ENCODE peak calls at places on chromosomes 5 and 9, in five cellular contexts. One of them, this sample, is unnamed.

GRCh38 chr5:18744990-18745590 is 1110.8 kb downstream of the TAF11L14 start:
- DNase-seq in anterior cingulate cortex: no peak
- DNase-seq in choroid plexus epithelial cell: no peak
- DNase-seq in stimulated activated CD4-positive, alpha-beta T cell treated with anti-CD3 and anti-CD28 coated beads, Interleukin-4, amount 100 ng/mL, for 1 hour: no peak
- DNase-seq in stimulated activated CD8-positive, alpha-beta memory T cell treated with anti-CD3 and anti-CD28 coated beads, Interleukin-4, amount 100 ng/mL, for 24 hours: no peak
- DNase-seq in this sample: no peak

GRCh38 chr5:139649082-139649991 is 1.2 kb downstream of the CXXC5 start:
- DNase-seq in anterior cingulate cortex: peak
- DNase-seq in stimulated activated CD8-positive, alpha-beta memory T cell treated with anti-CD3 and anti-CD28 coated beads, Interleukin-4, amount 100 ng/mL, for 24 hours: no peak
- DNase-seq in choroid plexus epithelial cell: no peak
- DNase-seq in stimulated activated CD4-positive, alpha-beta T cell treated with anti-CD3 and anti-CD28 coated beads, Interleukin-4, amount 100 ng/mL, for 1 hour: no peak
- DNase-seq in this sample: peak

GRCh38 chr5:111680737-111681413 is 76.1 kb downstream of the NREP start:
- DNase-seq in stimulated activated CD8-positive, alpha-beta memory T cell treated with anti-CD3 and anti-CD28 coated beads, Interleukin-4, amount 100 ng/mL, for 24 hours: no peak
- DNase-seq in choroid plexus epithelial cell: peak
- DNase-seq in stimulated activated CD4-positive, alpha-beta T cell treated with anti-CD3 and anti-CD28 coated beads, Interleukin-4, amount 100 ng/mL, for 1 hour: no peak
- DNase-seq in anterior cingulate cortex: no peak
- DNase-seq in this sample: no peak

GRCh38 chr5:97498657-97499056 is 315.6 kb upstream of the RIOK2 start:
- DNase-seq in anterior cingulate cortex: no peak
- DNase-seq in stimulated activated CD4-positive, alpha-beta T cell treated with anti-CD3 and anti-CD28 coated beads, Interleukin-4, amount 100 ng/mL, for 1 hour: no peak
- DNase-seq in choroid plexus epithelial cell: no peak
- DNase-seq in stimulated activated CD8-positive, alpha-beta memory T cell treated with anti-CD3 and anti-CD28 coated beads, Interleukin-4, amount 100 ng/mL, for 24 hours: no peak
- DNase-seq in this sample: no peak

GRCh38 chr5:174364676-174365075 is 319.2 kb downstream of the NSG2 start:
- DNase-seq in stimulated activated CD8-positive, alpha-beta memory T cell treated with anti-CD3 and anti-CD28 coated beads, Interleukin-4, amount 100 ng/mL, for 24 hours: no peak
- DNase-seq in anterior cingulate cortex: no peak
- DNase-seq in choroid plexus epithelial cell: no peak
- DNase-seq in stimulated activated CD4-positive, alpha-beta T cell treated with anti-CD3 and anti-CD28 coated beads, Interleukin-4, amount 100 ng/mL, for 1 hour: no peak
- DNase-seq in this sample: no peak

GRCh38 chr9:20838218-20838617 is 154.2 kb downstream of the FOCAD start:
- DNase-seq in anterior cingulate cortex: no peak
- DNase-seq in stimulated activated CD8-positive, alpha-beta memory T cell treated with anti-CD3 and anti-CD28 coated beads, Interleukin-4, amount 100 ng/mL, for 24 hours: no peak
- DNase-seq in stimulated activated CD4-positive, alpha-beta T cell treated with anti-CD3 and anti-CD28 coated beads, Interleukin-4, amount 100 ng/mL, for 1 hour: no peak
- DNase-seq in choroid plexus epithelial cell: peak
- DNase-seq in this sample: no peak

GRCh38 chr9:13932472-13933267 is 381.3 kb downstream of the NFIB start:
- DNase-seq in anterior cingulate cortex: no peak
- DNase-seq in stimulated activated CD4-positive, alpha-beta T cell treated with anti-CD3 and anti-CD28 coated beads, Interleukin-4, amount 100 ng/mL, for 1 hour: no peak
- DNase-seq in choroid plexus epithelial cell: no peak
- DNase-seq in stimulated activated CD8-positive, alpha-beta memory T cell treated with anti-CD3 and anti-CD28 coated beads, Interleukin-4, amount 100 ng/mL, for 24 hours: no peak
- DNase-seq in this sample: no peak

GRCh38 chr5:141641634-141642278 is 5.0 kb downstream of the RELL2 start:
- DNase-seq in choroid plexus epithelial cell: peak
- DNase-seq in anterior cingulate cortex: no peak
- DNase-seq in stimulated activated CD8-positive, alpha-beta memory T cell treated with anti-CD3 and anti-CD28 coated beads, Interleukin-4, amount 100 ng/mL, for 24 hours: no peak
- DNase-seq in stimulated activated CD4-positive, alpha-beta T cell treated with anti-CD3 and anti-CD28 coated beads, Interleukin-4, amount 100 ng/mL, for 1 hour: no peak
- DNase-seq in this sample: no peak

GRCh38 chr9:21752003-21752402 is 50.4 kb upstream of the MTAP start:
- DNase-seq in choroid plexus epithelial cell: no peak
- DNase-seq in stimulated activated CD4-positive, alpha-beta T cell treated with anti-CD3 and anti-CD28 coated beads, Interleukin-4, amount 100 ng/mL, for 1 hour: no peak
- DNase-seq in stimulated activated CD8-positive, alpha-beta memory T cell treated with anti-CD3 and anti-CD28 coated beads, Interleukin-4, amount 100 ng/mL, for 24 hours: no peak
- DNase-seq in anterior cingulate cortex: no peak
- DNase-seq in this sample: no peak

GRCh38 chr5:162858770-162859169 is 578.6 kb upstream of the CCNG1 start:
- DNase-seq in stimulated activated CD8-positive, alpha-beta memory T cell treated with anti-CD3 and anti-CD28 coated beads, Interleukin-4, amount 100 ng/mL, for 24 hours: no peak
- DNase-seq in stimulated activated CD4-positive, alpha-beta T cell treated with anti-CD3 and anti-CD28 coated beads, Interleukin-4, amount 100 ng/mL, for 1 hour: no peak
- DNase-seq in anterior cingulate cortex: no peak
- DNase-seq in choroid plexus epithelial cell: no peak
- DNase-seq in this sample: no peak

GRCh38 chr5:56669534-56670483 is 145.5 kb upstream of the MAP3K1 start:
- DNase-seq in choroid plexus epithelial cell: peak
- DNase-seq in anterior cingulate cortex: peak
- DNase-seq in stimulated activated CD4-positive, alpha-beta T cell treated with anti-CD3 and anti-CD28 coated beads, Interleukin-4, amount 100 ng/mL, for 1 hour: peak
- DNase-seq in stimulated activated CD8-positive, alpha-beta memory T cell treated with anti-CD3 and anti-CD28 coated beads, Interleukin-4, amount 100 ng/mL, for 24 hours: peak
- DNase-seq in this sample: peak

GRCh38 chr5:82975812-82976211 is 101.4 kb downstream of the TMEM167A start:
- DNase-seq in anterior cingulate cortex: no peak
- DNase-seq in choroid plexus epithelial cell: no peak
- DNase-seq in stimulated activated CD4-positive, alpha-beta T cell treated with anti-CD3 and anti-CD28 coated beads, Interleukin-4, amount 100 ng/mL, for 1 hour: no peak
- DNase-seq in stimulated activated CD8-positive, alpha-beta memory T cell treated with anti-CD3 and anti-CD28 coated beads, Interleukin-4, amount 100 ng/mL, for 24 hours: no peak
- DNase-seq in this sample: no peak

GRCh38 chr5:175746851-175747250 is 89.0 kb downstream of the HRH2 start:
- DNase-seq in stimulated activated CD4-positive, alpha-beta T cell treated with anti-CD3 and anti-CD28 coated beads, Interleukin-4, amount 100 ng/mL, for 1 hour: no peak
- DNase-seq in anterior cingulate cortex: no peak
- DNase-seq in stimulated activated CD8-positive, alpha-beta memory T cell treated with anti-CD3 and anti-CD28 coated beads, Interleukin-4, amount 100 ng/mL, for 24 hours: no peak
- DNase-seq in choroid plexus epithelial cell: peak
- DNase-seq in this sample: no peak

GRCh38 chr5:162274684-162275083 is 207.1 kb downstream of the GABRG2 start:
- DNase-seq in choroid plexus epithelial cell: no peak
- DNase-seq in stimulated activated CD4-positive, alpha-beta T cell treated with anti-CD3 and anti-CD28 coated beads, Interleukin-4, amount 100 ng/mL, for 1 hour: no peak
- DNase-seq in anterior cingulate cortex: peak
- DNase-seq in stimulated activated CD8-positive, alpha-beta memory T cell treated with anti-CD3 and anti-CD28 coated beads, Interleukin-4, amount 100 ng/mL, for 24 hours: no peak
- DNase-seq in this sample: no peak

GRCh38 chr9:113844466-113844865 is 31.6 kb upstream of the ZNF618 start:
- DNase-seq in stimulated activated CD8-positive, alpha-beta memory T cell treated with anti-CD3 and anti-CD28 coated beads, Interleukin-4, amount 100 ng/mL, for 24 hours: no peak
- DNase-seq in stimulated activated CD4-positive, alpha-beta T cell treated with anti-CD3 and anti-CD28 coated beads, Interleukin-4, amount 100 ng/mL, for 1 hour: no peak
- DNase-seq in choroid plexus epithelial cell: no peak
- DNase-seq in anterior cingulate cortex: no peak
- DNase-seq in this sample: no peak

GRCh38 chr5:57683036-57683600 is 200.5 kb upstream of the ACTBL2 start:
- DNase-seq in stimulated activated CD4-positive, alpha-beta T cell treated with anti-CD3 and anti-CD28 coated beads, Interleukin-4, amount 100 ng/mL, for 1 hour: no peak
- DNase-seq in stimulated activated CD8-positive, alpha-beta memory T cell treated with anti-CD3 and anti-CD28 coated beads, Interleukin-4, amount 100 ng/mL, for 24 hours: no peak
- DNase-seq in anterior cingulate cortex: no peak
- DNase-seq in choroid plexus epithelial cell: peak
- DNase-seq in this sample: no peak

This sample was measured in B cell.